ENCODE peak calls at places on chromosomes 4 and X, in nine cellular contexts. S, L, G, P, D, V, I, F and W are unnamed samples.

GRCh38 chr4:128847074-128847724 is 37.7 kb downstream of the JADE1 start:
- DNase-seq in S (no peak), L (no peak), G (no peak), P (no peak), D (peak; percentile 27), V (no peak), I (no peak), F (peak; percentile 36), W (peak; percentile 38)

GRCh38 chr4:2829933-2830451 is 13.7 kb upstream of the ADD1 start:
- DNase-seq in S (no peak), L (no peak), G (peak; percentile 65), P (no peak), D (no peak), V (no peak), I (no peak), F (no peak), W (no peak)

GRCh38 chrX:45584717-45585116 is 384.0 kb upstream of the DIPK2B start:
- DNase-seq in S (no peak), L (no peak), G (no peak), P (no peak), D (peak; percentile 92), V (no peak), I (no peak), F (peak; percentile 0), W (no peak)

GRCh38 chr4:42626629-42627028 is 30.3 kb downstream of the ATP8A1 start:
- DNase-seq in S (no peak), L (no peak), G (no peak), P (no peak), D (no peak), V (no peak), I (no peak), F (no peak), W (no peak)

GRCh38 chrX:17828156-17828555 is 32.9 kb downstream of the RAI2 start:
- DNase-seq in S (no peak), L (no peak), G (no peak), P (no peak), D (no peak), V (no peak), I (no peak), F (no peak), W (no peak)

GRCh38 chrX:130109429-130110378 is 593 bp downstream of the ELF4 start:
- DNase-seq in S (peak; percentile 21), L (no peak), G (no peak), P (no peak), D (no peak), V (no peak), I (peak; percentile 17), F (peak; percentile 27), W (no peak)

GRCh38 chr4:46211406-46211805 is 87.6 kb upstream of the GABRG1 start:
- DNase-seq in S (no peak), L (no peak), G (no peak), P (no peak), D (peak; percentile 0), V (no peak), I (peak; percentile 4), F (no peak), W (peak; percentile 2)

GRCh38 chrX:1336331-1337143 is at the start of gene IL3RA:
- DNase-seq in S (no peak), L (no peak), G (peak; percentile 16), P (no peak), D (no peak), V (no peak), I (no peak), F (no peak), W (no peak)

GRCh38 chrX:3962511-3963350 is 249.3 kb upstream of the PRKX start:
- DNase-seq in S (no peak), L (no peak), G (no peak), P (no peak), D (peak; percentile 5), V (no peak), I (peak; percentile 83), F (peak; percentile 16), W (peak; percentile 22)

GRCh38 chr4:113406723-113407016 is 354.9 kb downstream of the CAMK2D start:
- DNase-seq in S (no peak), L (no peak), G (no peak), P (peak; percentile 21), D (peak; percentile 33), V (no peak), I (no peak), F (no peak), W (no peak)

GRCh38 chr4:15736514-15737050 is 33.7 kb downstream of the BST1 start:
- DNase-seq in S (no peak), L (no peak), G (no peak), P (no peak), D (no peak), V (no peak), I (no peak), F (no peak), W (no peak)

GRCh38 chr4:142801966-142802365 is 44.1 kb downstream of the INPP4B start:
- DNase-seq in S (no peak), L (no peak), G (no peak), P (no peak), D (peak; percentile 94), V (no peak), I (no peak), F (no peak), W (no peak)

GRCh38 chr4:153553820-153554173 is 87.6 kb downstream of the TMEM131L start:
- DNase-seq in S (no peak), L (no peak), G (no peak), P (no peak), D (no peak), V (no peak), I (no peak), F (peak; percentile 19), W (no peak)

GRCh38 chr4:140861359-140862181 is 105.4 kb upstream of the TBC1D9 start:
- DNase-seq in S (no peak), L (peak; percentile 75), G (no peak), P (peak; percentile 72), D (peak; percentile 76), V (no peak), I (peak; percentile 77), F (peak; percentile 91), W (peak; percentile 87)

GRCh38 chr4:145132521-145133098 is 34.5 kb downstream of the ABCE1 start:
- DNase-seq in S (no peak), L (no peak), G (no peak), P (no peak), D (no peak), V (no peak), I (peak; percentile 10), F (peak; percentile 26), W (peak; percentile 29)

GRCh38 chr4:39255916-39256315 is 73.6 kb downstream of the WDR19 start:
- DNase-seq in S (no peak), L (no peak), G (no peak), P (no peak), D (no peak), V (no peak), I (peak; percentile 4), F (no peak), W (no peak)

GRCh38 chr4:2172627-2173231 is 69.2 kb downstream of the HAUS3 start:
- DNase-seq in S (no peak), L (no peak), G (no peak), P (no peak), D (no peak), V (no peak), I (no peak), F (no peak), W (no peak)

DNA sequence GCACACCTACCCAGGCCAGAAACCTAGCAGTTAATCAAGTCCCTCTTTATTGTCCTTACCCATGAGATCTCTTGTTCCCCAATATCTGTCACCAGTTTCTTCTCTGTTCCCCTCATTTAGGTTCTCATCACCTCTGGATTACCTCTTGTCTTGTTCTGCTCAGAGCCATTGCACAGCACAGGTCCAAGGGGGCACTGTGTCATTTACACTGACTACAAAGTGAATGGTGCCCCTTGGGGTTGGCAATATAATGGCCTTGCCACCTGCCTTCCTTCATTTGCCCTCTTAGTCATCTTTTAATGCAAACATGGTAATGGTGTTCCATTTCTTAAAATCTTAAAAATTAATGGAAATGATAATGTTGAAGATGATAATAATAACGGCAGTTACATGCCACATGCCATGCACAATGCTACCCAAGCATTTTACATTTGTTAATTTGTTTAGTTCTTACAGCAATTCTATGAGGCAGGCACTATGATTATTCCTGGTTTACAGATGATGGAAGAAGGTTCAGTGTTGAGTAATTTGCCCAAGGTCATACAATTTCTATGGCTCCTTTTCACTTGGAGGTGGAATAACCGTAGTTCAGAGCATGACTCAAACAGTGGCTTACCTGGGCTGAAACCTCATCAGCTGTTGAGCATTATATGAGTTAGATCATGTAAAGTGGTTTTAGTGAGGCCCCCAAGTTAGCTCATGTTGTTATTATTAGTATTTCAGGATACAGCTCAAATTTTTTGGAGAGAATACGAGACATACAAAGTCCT is 117.9 kb downstream of the RASL11B start:
- DNase-seq in S (no peak), L (no peak), G (no peak), P (no peak), D (peak; percentile 62), V (no peak), I (no peak), F (no peak), W (no peak)
- TF ChIP-seq CTCF in S (no peak), L (no peak), G (no peak), P (no peak), D (no peak), V (no peak), I (no peak), F (no peak), W (no peak)

GRCh38 chr4:74109116-74109791 is 10.3 kb upstream of the CXCL2 start:
- DNase-seq in S (no peak), L (peak; percentile 93), G (no peak), P (peak; percentile 75), D (peak; percentile 100), V (no peak), I (peak; percentile 4), F (peak; percentile 97), W (peak; percentile 99)
- H3K4me3 ChIP-seq in S (no peak overlapping the region), L (no peak overlapping the region), G (no peak overlapping the region), P (no peak overlapping the region), D (no peak overlapping the region), V (no peak overlapping the region), I (no peak overlapping the region), F (no peak overlapping the region), W (peak overlapping the region; percentile 6)

DNA sequence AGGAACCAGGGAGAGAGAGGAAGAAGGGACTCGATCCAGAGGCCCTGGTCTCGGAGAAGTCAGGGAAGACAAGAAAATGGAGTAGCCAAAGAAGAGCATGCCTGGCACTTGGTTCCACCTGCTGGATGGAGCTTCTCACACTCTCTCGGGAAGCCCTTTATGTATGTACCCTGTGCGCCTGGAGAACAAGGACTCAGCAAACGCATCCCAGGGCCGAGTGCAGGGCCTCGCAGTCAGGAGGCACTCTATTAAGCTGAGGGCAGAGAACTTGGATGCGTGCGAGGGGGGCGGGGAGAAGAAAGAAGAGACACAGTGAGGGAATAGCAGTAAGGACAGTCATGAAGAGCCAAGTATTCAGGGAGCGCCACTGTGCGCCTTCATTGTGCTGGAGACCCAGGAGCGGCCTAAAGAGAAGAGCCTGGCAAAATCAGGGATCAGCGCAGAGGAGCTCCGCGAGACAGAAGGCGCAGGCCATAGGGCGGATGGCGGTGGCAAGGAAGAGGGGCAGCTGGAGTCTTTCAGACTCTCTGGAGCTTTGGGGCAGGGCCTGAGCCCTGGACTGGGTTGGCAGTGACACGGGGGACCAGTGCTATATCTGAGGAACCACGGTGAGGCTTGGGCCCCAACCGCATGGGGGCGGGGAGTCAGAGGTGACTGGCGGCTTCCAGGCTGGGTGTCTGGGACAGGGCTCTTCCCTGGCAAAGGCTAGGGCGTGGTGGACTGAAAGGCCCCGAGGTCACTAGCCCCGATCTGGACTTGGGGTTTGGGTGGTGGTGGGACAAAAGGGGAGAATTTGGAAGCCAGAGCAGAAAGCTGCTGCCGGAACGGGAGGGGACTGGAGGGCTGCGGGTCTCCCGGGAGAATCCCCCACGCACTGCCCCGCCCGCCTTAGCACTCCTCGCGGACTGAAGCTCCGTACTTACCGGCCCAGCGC is 1.9 kb upstream of the SEPTIN6 start:
- DNase-seq in S (no peak), L (no peak), G (no peak), P (no peak), D (no peak), V (no peak), I (peak; percentile 20), F (no peak), W (no peak)
- TF ChIP-seq CTCF in S (no peak), L (no peak), G (no peak), P (no peak), D (peak; percentile 8), V (no peak), I (no peak), F (no peak), W (no peak)

GRCh38 chr4:104615926-104616325 is 121.2 kb upstream of the CXXC4 start:
- DNase-seq in S (no peak), L (no peak), G (no peak), P (no peak), D (no peak), V (no peak), I (no peak), F (no peak), W (no peak)
- H3K4me3 ChIP-seq in S (no peak overlapping the region), L (no peak overlapping the region), G (no peak overlapping the region), P (no peak overlapping the region), D (no peak overlapping the region), V (no peak overlapping the region), I (no peak overlapping the region), F (no peak overlapping the region), W (no peak overlapping the region)